ENCODE peak calls at places on chromosomes 3 and 15, in ten cellular contexts. N is pancreas, F is IMR-90, A is body of pancreas, I is stomach, L is breast epithelium, O is ovary, Y is tibial nerve, T is neural progenitor cell, B is right atrium auricular region. M is an unnamed sample.

GRCh38 chr3:170598091-170598502 is 12.2 kb upstream of the SLC7A14 start:
- DNase-seq in L (no peak), T (no peak), F (no peak), Y (no peak), I (no peak), O (no peak), N (no peak), A (no peak), B (no peak), M (no peak)

GRCh38 chr3:42442640-42443039 is 32.2 kb upstream of the LYZL4 start:
- DNase-seq in A (no peak), L (no peak), B (no peak), I (no peak), O (no peak), Y (no peak), T (peak; percentile 9), N (no peak), F (no peak), M (no peak)

GRCh38 chr15:83602021-83602420 is 51.9 kb upstream of the ADAMTSL3 start:
- DNase-seq in N (no peak), B (no peak), I (no peak), T (no peak), Y (no peak), F (no peak), A (no peak), L (no peak), O (no peak), M (no peak)

GRCh38 chr3:52532517-52532837 is 1.2 kb downstream of the NT5DC2 start:
- DNase-seq in N (peak; percentile 32), A (no peak), O (peak; percentile 40), L (no peak), Y (no peak), T (peak; percentile 47), I (peak; percentile 41), B (peak; percentile 58), F (peak; percentile 62), M (no peak)

GRCh38 chr15:37124330-37124729 is 24.0 kb upstream of the MEIS2 start:
- DNase-seq in O (no peak), F (no peak), N (no peak), A (no peak), B (no peak), I (no peak), T (no peak), L (no peak), Y (no peak), M (no peak)

GRCh38 chr3:113745273-113746068 is 578 bp downstream of the NAA50 start:
- DNase-seq in B (peak; percentile 84), I (peak; percentile 70), T (peak; percentile 85), Y (peak; percentile 26), L (peak; percentile 78), F (peak; percentile 90), A (peak; percentile 69), N (peak; percentile 61), O (peak; percentile 67), M (peak; percentile 48)

GRCh38 chr3:127611251-127611650 is 13.0 kb downstream of the MCM2 start:
- DNase-seq in F (no peak), N (no peak), A (no peak), I (no peak), O (no peak), Y (no peak), T (no peak), B (no peak), L (no peak), M (no peak)

GRCh38 chr15:98003976-98004375 is 43.5 kb downstream of the ARRDC4 start:
- DNase-seq in B (no peak), Y (no peak), T (no peak), I (no peak), A (no peak), N (no peak), L (no peak), F (no peak), O (no peak), M (no peak)

GRCh38 chr3:20140881-20141280 is 45.1 kb downstream of the SGO1 start:
- DNase-seq in O (no peak), N (no peak), Y (no peak), L (no peak), B (no peak), I (no peak), A (no peak), F (no peak), T (no peak), M (no peak)

GRCh38 chr15:74428970-74429783 is 4.6 kb downstream of the SEMA7A start:
- DNase-seq in T (no peak), B (no peak), F (no peak), N (no peak), I (no peak), L (no peak), O (no peak), Y (no peak), A (no peak), M (no peak)

GRCh38 chr3:130473416-130473815 is 43.6 kb upstream of the COL6A6 start:
- DNase-seq in L (no peak), F (no peak), T (no peak), O (no peak), N (no peak), A (no peak), B (no peak), Y (no peak), I (no peak), M (no peak)

DNA sequence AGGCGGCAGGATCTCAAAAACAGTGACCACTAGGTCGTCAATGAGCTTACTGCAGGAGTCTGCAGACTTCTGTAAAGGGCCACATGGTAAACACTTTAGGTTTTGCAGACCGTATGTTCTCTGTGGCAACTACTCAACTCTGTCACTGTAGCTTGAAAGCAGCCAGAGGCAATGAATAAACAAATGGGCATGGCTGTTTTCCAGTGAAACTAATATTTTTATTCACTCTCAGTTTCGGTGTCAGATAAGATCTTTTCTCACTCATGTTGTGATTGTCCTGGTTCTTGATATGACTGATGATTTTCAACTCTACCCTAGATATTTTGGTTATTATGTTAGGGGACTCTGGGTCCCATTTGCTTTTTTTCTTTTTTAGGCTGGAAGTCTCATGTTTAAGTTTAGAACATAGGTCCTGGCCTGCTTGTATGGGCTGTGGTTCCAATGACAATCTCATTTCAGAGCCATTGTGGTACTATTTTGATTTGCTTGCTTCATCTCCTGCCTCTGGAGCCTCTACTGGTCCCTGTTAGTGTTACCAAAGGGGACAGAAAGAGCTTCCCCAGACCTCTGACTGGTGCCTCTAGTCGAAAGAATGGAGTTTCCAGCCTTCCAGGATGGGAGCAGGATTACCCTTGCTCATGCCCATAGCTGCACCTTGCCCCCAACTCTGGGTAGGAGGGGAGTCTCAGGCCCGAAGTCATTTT is 222.0 kb downstream of the STT3B start:
- DNase-seq in Y (no peak), B (no peak), T (no peak), F (no peak), N (no peak), L (no peak), I (no peak), A (no peak), O (no peak), M (no peak)
- H3K4me3 ChIP-seq in Y (no peak overlapping the region), B (no peak overlapping the region), T (no peak overlapping the region), F (no peak overlapping the region), N (no peak overlapping the region), L (no peak overlapping the region), I (no peak overlapping the region), A (no peak overlapping the region), O (no peak overlapping the region), M (no peak overlapping the region)

DNA sequence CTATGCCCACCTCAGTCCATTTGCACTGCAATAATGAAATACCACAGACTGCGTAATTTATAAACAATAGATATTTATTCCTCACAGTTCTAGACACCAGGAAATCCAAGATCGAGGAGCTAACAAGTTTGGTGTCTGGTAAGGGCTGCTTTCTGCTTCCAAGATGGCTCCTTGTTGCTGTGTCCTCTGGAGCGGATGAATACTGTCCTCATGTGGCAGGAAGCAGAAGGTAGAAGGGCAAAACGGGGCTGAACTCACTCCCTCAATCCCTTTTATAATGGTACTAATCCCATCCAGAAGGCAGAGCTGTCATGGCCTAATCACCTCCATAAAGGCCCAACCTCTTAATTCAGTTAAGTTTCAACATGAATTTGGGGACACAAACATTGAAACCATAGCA is 75.3 kb downstream of the P2RY1 start:
- DNase-seq in Y (no peak), N (no peak), I (no peak), B (no peak), F (no peak), O (no peak), A (no peak), T (peak; percentile 29), L (no peak), M (no peak)
- TF ChIP-seq CTCF in Y (no peak), N (no peak), I (no peak), B (no peak), F (no peak), O (no peak), A (no peak), T (peak; percentile 27), L (no peak), M (no peak)

GRCh38 chr3:50210510-50211367 is 5.7 kb downstream of the SLC38A3 start:
- DNase-seq in O (no peak), B (no peak), F (no peak), A (peak; percentile 54), Y (no peak), L (no peak), I (no peak), N (peak; percentile 73), T (no peak), M (no peak)

GRCh38 chr3:50205719-50206276 is 727 bp downstream of the SLC38A3 start:
- DNase-seq in T (peak; percentile 80), N (peak; percentile 88), A (peak; percentile 83), F (no peak), L (peak; percentile 36), O (peak; percentile 47), I (peak; percentile 57), Y (no peak), B (no peak), M (no peak)

GRCh38 chr3:50207359-50208042 is 2.4 kb downstream of the SLC38A3 start:
- DNase-seq in B (no peak), L (no peak), F (no peak), N (no peak), T (no peak), I (no peak), Y (no peak), O (no peak), A (no peak), M (no peak)

GRCh38 chr3:50210176-50210509 is 5.1 kb downstream of the SLC38A3 start:
- DNase-seq in Y (no peak), N (no peak), O (no peak), B (no peak), F (no peak), L (no peak), T (no peak), I (no peak), A (no peak), M (no peak)

GRCh38 chr3:50208677-50209344 is 3.7 kb downstream of the SLC38A3 start:
- DNase-seq in Y (no peak), O (peak; percentile 53), A (no peak), I (no peak), B (no peak), L (no peak), F (no peak), N (no peak), T (no peak), M (no peak)
- H3K4me3 ChIP-seq in Y (no peak overlapping the region), O (no peak overlapping the region), A (no peak overlapping the region), I (no peak overlapping the region), B (no peak overlapping the region), L (no peak overlapping the region), F (no peak overlapping the region), N (no peak overlapping the region), T (no peak overlapping the region), M (no peak overlapping the region)

DNA sequence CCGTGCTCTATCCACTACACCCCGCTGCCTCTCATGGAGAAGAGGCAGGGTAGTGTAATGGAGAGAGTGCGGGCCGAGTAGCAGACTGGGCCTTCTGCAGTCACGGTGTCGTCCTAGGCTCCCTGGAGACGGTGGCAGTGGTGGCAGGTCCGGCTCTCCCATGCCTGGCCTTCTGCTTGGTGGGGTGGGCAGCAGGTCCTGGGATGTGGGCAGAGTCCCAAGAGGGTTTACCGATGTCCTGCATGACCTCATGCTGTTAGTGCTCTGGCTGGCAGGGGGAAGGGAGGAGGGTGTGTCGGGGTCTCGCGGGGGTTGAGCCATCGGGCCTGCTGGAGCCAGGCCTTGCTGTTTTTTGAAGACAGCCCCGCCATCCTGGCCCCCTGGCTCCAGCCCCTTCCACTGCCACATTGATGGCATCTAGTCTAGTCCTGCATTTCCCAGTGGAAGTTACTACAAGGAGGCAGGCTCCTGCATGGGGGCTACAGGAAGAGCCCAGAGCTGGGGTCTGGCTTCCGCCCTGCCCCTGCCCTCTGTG is 73.6 kb upstream of the SEC13 start:
- DNase-seq in N (no peak), A (no peak), O (no peak), T (no peak), L (no peak), F (no peak), I (no peak), B (no peak), Y (no peak), M (no peak)
- TF ChIP-seq CTCF in N (no peak), A (no peak), O (no peak), T (no peak), L (no peak), F (no peak), I (no peak), B (no peak), Y (no peak), M (no peak)